ENCODE peak calls at places on chromosomes 16 and 17, in seven cellular contexts. J, T, V, H, Y, U and N are unnamed samples.

GRCh38 chr17:83152221-83152744 is 72.9 kb downstream of the METRNL start:
- ATAC-seq in J (no peak), T (no peak), V (no peak), H (no peak), Y (no peak), U (no peak), N (no peak)

GRCh38 chr17:37461668-37462067 is 28.0 kb upstream of the DUSP14 start:
- ATAC-seq in J (no peak), T (peak; percentile 79), V (no peak), H (no peak), Y (no peak), U (peak; percentile 45), N (no peak)

GRCh38 chr17:72974605-72975232 is 117.8 kb downstream of the SLC39A11 start:
- ATAC-seq in J (no peak), T (no peak), V (no peak), H (no peak), Y (peak; percentile 76), U (no peak), N (no peak)

GRCh38 chr16:79169239-79169638 is 431.3 kb downstream of the MAF start:
- ATAC-seq in J (no peak), T (no peak), V (no peak), H (no peak), Y (no peak), U (peak; percentile 50), N (no peak)

GRCh38 chr17:61011269-61011668 is 333.6 kb downstream of the BCAS3 start:
- ATAC-seq in J (no peak), T (no peak), V (no peak), H (no peak), Y (no peak), U (no peak), N (no peak)

GRCh38 chr17:49223517-49224197 is 6.9 kb downstream of the PHOSPHO1 start:
- ATAC-seq in J (peak; percentile 15), T (no peak), V (no peak), H (peak; percentile 19), Y (peak; percentile 66), U (peak; percentile 27), N (peak; percentile 47)

GRCh38 chr16:86158688-86159360 is 259.9 kb downstream of the IRF8 start:
- ATAC-seq in J (no peak), T (no peak), V (no peak), H (no peak), Y (no peak), U (no peak), N (no peak)

GRCh38 chr17:78883090-78883532 is 19.9 kb downstream of the CEP295NL start:
- ATAC-seq in J (peak; percentile 80), T (peak; percentile 43), V (peak; percentile 68), H (no peak), Y (peak; percentile 77), U (peak; percentile 27), N (peak; percentile 80)